ENCODE peak calls at places on chromosomes 7 and 10, in ten cellular contexts. One of them, this sample, is unnamed.

GRCh38 chr7:53697913-53698312 is 662.5 kb downstream of the POM121L12 start:
- DNase-seq in astrocyte of the spinal cord: no peak
- DNase-seq in activated CD4-positive, CD25-positive, alpha-beta regulatory T cell: no peak
- DNase-seq in H54: no peak
- DNase-seq in Daoy: no peak
- DNase-seq in stimulated activated CD4-positive, alpha-beta T cell treated with anti-CD3 and anti-CD28 coated beads, Interleukin-1b, Interleukin-23, amount 100 ng/mL, for 24 hours: no peak
- DNase-seq in fibroblast of mammary gland: no peak
- DNase-seq in neuronal stem cell: no peak
- DNase-seq in SK-N-DZ: peak; percentile 23
- DNase-seq in stimulated activated CD8-positive, alpha-beta memory T cell treated with anti-CD3 and anti-CD28 coated beads, Interleukin-2, amount 100 ng/mL, for 1 hour: no peak
- DNase-seq in this sample: no peak

GRCh38 chr7:21869785-21870402 is 75.8 kb downstream of the CDCA7L start:
- DNase-seq in astrocyte of the spinal cord: peak; percentile 35
- DNase-seq in activated CD4-positive, CD25-positive, alpha-beta regulatory T cell: no peak
- DNase-seq in H54: no peak
- DNase-seq in Daoy: peak; percentile 23
- DNase-seq in stimulated activated CD4-positive, alpha-beta T cell treated with anti-CD3 and anti-CD28 coated beads, Interleukin-1b, Interleukin-23, amount 100 ng/mL, for 24 hours: no peak
- DNase-seq in fibroblast of mammary gland: no peak
- DNase-seq in neuronal stem cell: no peak
- DNase-seq in SK-N-DZ: no peak
- DNase-seq in stimulated activated CD8-positive, alpha-beta memory T cell treated with anti-CD3 and anti-CD28 coated beads, Interleukin-2, amount 100 ng/mL, for 1 hour: no peak
- DNase-seq in this sample: no peak

GRCh38 chr10:103397191-103397825 is 882 bp downstream of the PDCD11 start:
- DNase-seq in astrocyte of the spinal cord: no peak
- DNase-seq in activated CD4-positive, CD25-positive, alpha-beta regulatory T cell: no peak
- DNase-seq in H54: no peak
- DNase-seq in Daoy: no peak
- DNase-seq in stimulated activated CD4-positive, alpha-beta T cell treated with anti-CD3 and anti-CD28 coated beads, Interleukin-1b, Interleukin-23, amount 100 ng/mL, for 24 hours: no peak
- DNase-seq in fibroblast of mammary gland: peak; percentile 8
- DNase-seq in neuronal stem cell: no peak
- DNase-seq in SK-N-DZ: no peak
- DNase-seq in stimulated activated CD8-positive, alpha-beta memory T cell treated with anti-CD3 and anti-CD28 coated beads, Interleukin-2, amount 100 ng/mL, for 1 hour: no peak
- DNase-seq in this sample: no peak

GRCh38 chr10:51156913-51157312 is 82.6 kb downstream of the PRKG1 start:
- DNase-seq in astrocyte of the spinal cord: peak; percentile 51
- DNase-seq in activated CD4-positive, CD25-positive, alpha-beta regulatory T cell: no peak
- DNase-seq in H54: no peak
- DNase-seq in Daoy: peak; percentile 41
- DNase-seq in stimulated activated CD4-positive, alpha-beta T cell treated with anti-CD3 and anti-CD28 coated beads, Interleukin-1b, Interleukin-23, amount 100 ng/mL, for 24 hours: no peak
- DNase-seq in fibroblast of mammary gland: peak; percentile 56
- DNase-seq in neuronal stem cell: no peak
- DNase-seq in SK-N-DZ: no peak
- DNase-seq in stimulated activated CD8-positive, alpha-beta memory T cell treated with anti-CD3 and anti-CD28 coated beads, Interleukin-2, amount 100 ng/mL, for 1 hour: no peak
- DNase-seq in this sample: no peak

GRCh38 chr7:8597565-8597964 is 164.2 kb downstream of the NXPH1 start:
- DNase-seq in astrocyte of the spinal cord: no peak
- DNase-seq in activated CD4-positive, CD25-positive, alpha-beta regulatory T cell: no peak
- DNase-seq in H54: no peak
- DNase-seq in Daoy: no peak
- DNase-seq in stimulated activated CD4-positive, alpha-beta T cell treated with anti-CD3 and anti-CD28 coated beads, Interleukin-1b, Interleukin-23, amount 100 ng/mL, for 24 hours: no peak
- DNase-seq in fibroblast of mammary gland: no peak
- DNase-seq in neuronal stem cell: no peak
- DNase-seq in SK-N-DZ: no peak
- DNase-seq in stimulated activated CD8-positive, alpha-beta memory T cell treated with anti-CD3 and anti-CD28 coated beads, Interleukin-2, amount 100 ng/mL, for 1 hour: no peak
- DNase-seq in this sample: no peak

GRCh38 chr7:69060516-69060915 is 537.8 kb upstream of the AUTS2 start:
- DNase-seq in astrocyte of the spinal cord: no peak
- DNase-seq in activated CD4-positive, CD25-positive, alpha-beta regulatory T cell: no peak
- DNase-seq in H54: no peak
- DNase-seq in Daoy: no peak
- DNase-seq in stimulated activated CD4-positive, alpha-beta T cell treated with anti-CD3 and anti-CD28 coated beads, Interleukin-1b, Interleukin-23, amount 100 ng/mL, for 24 hours: no peak
- DNase-seq in fibroblast of mammary gland: no peak
- DNase-seq in neuronal stem cell: no peak
- DNase-seq in SK-N-DZ: no peak
- DNase-seq in stimulated activated CD8-positive, alpha-beta memory T cell treated with anti-CD3 and anti-CD28 coated beads, Interleukin-2, amount 100 ng/mL, for 1 hour: no peak
- DNase-seq in this sample: no peak

GRCh38 chr10:30007406-30007805 is 52.0 kb downstream of the JCAD start:
- DNase-seq in astrocyte of the spinal cord: no peak
- DNase-seq in activated CD4-positive, CD25-positive, alpha-beta regulatory T cell: no peak
- DNase-seq in H54: no peak
- DNase-seq in Daoy: no peak
- DNase-seq in stimulated activated CD4-positive, alpha-beta T cell treated with anti-CD3 and anti-CD28 coated beads, Interleukin-1b, Interleukin-23, amount 100 ng/mL, for 24 hours: no peak
- DNase-seq in fibroblast of mammary gland: no peak
- DNase-seq in neuronal stem cell: no peak
- DNase-seq in SK-N-DZ: no peak
- DNase-seq in stimulated activated CD8-positive, alpha-beta memory T cell treated with anti-CD3 and anti-CD28 coated beads, Interleukin-2, amount 100 ng/mL, for 1 hour: no peak
- DNase-seq in this sample: no peak

GRCh38 chr7:2554654-2555053 is 670 bp downstream of the BRAT1 start:
- DNase-seq in astrocyte of the spinal cord: no peak
- DNase-seq in activated CD4-positive, CD25-positive, alpha-beta regulatory T cell: no peak
- DNase-seq in H54: no peak
- DNase-seq in Daoy: no peak
- DNase-seq in stimulated activated CD4-positive, alpha-beta T cell treated with anti-CD3 and anti-CD28 coated beads, Interleukin-1b, Interleukin-23, amount 100 ng/mL, for 24 hours: no peak
- DNase-seq in fibroblast of mammary gland: no peak
- DNase-seq in neuronal stem cell: no peak
- DNase-seq in SK-N-DZ: peak; percentile 21
- DNase-seq in stimulated activated CD8-positive, alpha-beta memory T cell treated with anti-CD3 and anti-CD28 coated beads, Interleukin-2, amount 100 ng/mL, for 1 hour: no peak
- DNase-seq in this sample: no peak

GRCh38 chr7:36037121-36037662 is 115.9 kb upstream of the EEPD1 start:
- DNase-seq in astrocyte of the spinal cord: peak; percentile 82
- DNase-seq in activated CD4-positive, CD25-positive, alpha-beta regulatory T cell: no peak
- DNase-seq in H54: no peak
- DNase-seq in Daoy: peak; percentile 87
- DNase-seq in stimulated activated CD4-positive, alpha-beta T cell treated with anti-CD3 and anti-CD28 coated beads, Interleukin-1b, Interleukin-23, amount 100 ng/mL, for 24 hours: no peak
- DNase-seq in fibroblast of mammary gland: peak; percentile 76
- DNase-seq in neuronal stem cell: no peak
- DNase-seq in SK-N-DZ: peak; percentile 79
- DNase-seq in stimulated activated CD8-positive, alpha-beta memory T cell treated with anti-CD3 and anti-CD28 coated beads, Interleukin-2, amount 100 ng/mL, for 1 hour: no peak
- DNase-seq in this sample: peak; percentile 46

GRCh38 chr7:6271694-6272371 is 591 bp downstream of the CYTH3 start:
- DNase-seq in astrocyte of the spinal cord: no peak
- DNase-seq in activated CD4-positive, CD25-positive, alpha-beta regulatory T cell: no peak
- DNase-seq in H54: no peak
- DNase-seq in Daoy: peak; percentile 39
- DNase-seq in stimulated activated CD4-positive, alpha-beta T cell treated with anti-CD3 and anti-CD28 coated beads, Interleukin-1b, Interleukin-23, amount 100 ng/mL, for 24 hours: no peak
- DNase-seq in fibroblast of mammary gland: no peak
- DNase-seq in neuronal stem cell: no peak
- DNase-seq in SK-N-DZ: no peak
- DNase-seq in stimulated activated CD8-positive, alpha-beta memory T cell treated with anti-CD3 and anti-CD28 coated beads, Interleukin-2, amount 100 ng/mL, for 1 hour: no peak
- DNase-seq in this sample: no peak

GRCh38 chr7:154857728-154858681 is 144.9 kb downstream of the PAXIP1 start:
- DNase-seq in astrocyte of the spinal cord: no peak
- DNase-seq in activated CD4-positive, CD25-positive, alpha-beta regulatory T cell: no peak
- DNase-seq in H54: no peak
- DNase-seq in Daoy: peak; percentile 60
- DNase-seq in stimulated activated CD4-positive, alpha-beta T cell treated with anti-CD3 and anti-CD28 coated beads, Interleukin-1b, Interleukin-23, amount 100 ng/mL, for 24 hours: no peak
- DNase-seq in fibroblast of mammary gland: no peak
- DNase-seq in neuronal stem cell: no peak
- DNase-seq in SK-N-DZ: no peak
- DNase-seq in stimulated activated CD8-positive, alpha-beta memory T cell treated with anti-CD3 and anti-CD28 coated beads, Interleukin-2, amount 100 ng/mL, for 1 hour: no peak
- DNase-seq in this sample: no peak

GRCh38 chr7:134254311-134254710 is 62.4 kb downstream of the SLC35B4 start:
- DNase-seq in astrocyte of the spinal cord: peak; percentile 2
- DNase-seq in activated CD4-positive, CD25-positive, alpha-beta regulatory T cell: no peak
- DNase-seq in H54: no peak
- DNase-seq in Daoy: peak; percentile 38
- DNase-seq in stimulated activated CD4-positive, alpha-beta T cell treated with anti-CD3 and anti-CD28 coated beads, Interleukin-1b, Interleukin-23, amount 100 ng/mL, for 24 hours: no peak
- DNase-seq in fibroblast of mammary gland: peak; percentile 47
- DNase-seq in neuronal stem cell: no peak
- DNase-seq in SK-N-DZ: no peak
- DNase-seq in stimulated activated CD8-positive, alpha-beta memory T cell treated with anti-CD3 and anti-CD28 coated beads, Interleukin-2, amount 100 ng/mL, for 1 hour: no peak
- DNase-seq in this sample: no peak

GRCh38 chr7:47586925-47587324 is 5.0 kb upstream of the TNS3 start:
- DNase-seq in astrocyte of the spinal cord: no peak
- DNase-seq in activated CD4-positive, CD25-positive, alpha-beta regulatory T cell: no peak
- DNase-seq in H54: no peak
- DNase-seq in Daoy: no peak
- DNase-seq in stimulated activated CD4-positive, alpha-beta T cell treated with anti-CD3 and anti-CD28 coated beads, Interleukin-1b, Interleukin-23, amount 100 ng/mL, for 24 hours: no peak
- DNase-seq in fibroblast of mammary gland: no peak
- DNase-seq in neuronal stem cell: no peak
- DNase-seq in SK-N-DZ: peak; percentile 41
- DNase-seq in stimulated activated CD8-positive, alpha-beta memory T cell treated with anti-CD3 and anti-CD28 coated beads, Interleukin-2, amount 100 ng/mL, for 1 hour: no peak
- DNase-seq in this sample: no peak

GRCh38 chr7:95509199-95509598 is 23.5 kb downstream of the ASB4 start:
- DNase-seq in astrocyte of the spinal cord: peak; percentile 84
- DNase-seq in activated CD4-positive, CD25-positive, alpha-beta regulatory T cell: no peak
- DNase-seq in H54: no peak
- DNase-seq in Daoy: peak; percentile 84
- DNase-seq in stimulated activated CD4-positive, alpha-beta T cell treated with anti-CD3 and anti-CD28 coated beads, Interleukin-1b, Interleukin-23, amount 100 ng/mL, for 24 hours: no peak
- DNase-seq in fibroblast of mammary gland: peak; percentile 33
- DNase-seq in neuronal stem cell: peak; percentile 87
- DNase-seq in SK-N-DZ: peak; percentile 55
- DNase-seq in stimulated activated CD8-positive, alpha-beta memory T cell treated with anti-CD3 and anti-CD28 coated beads, Interleukin-2, amount 100 ng/mL, for 1 hour: no peak
- DNase-seq in this sample: no peak

GRCh38 chr7:7944619-7945282 is 23.8 kb upstream of the GLCCI1 start:
- DNase-seq in astrocyte of the spinal cord: no peak
- DNase-seq in activated CD4-positive, CD25-positive, alpha-beta regulatory T cell: no peak
- DNase-seq in H54: no peak
- DNase-seq in Daoy: no peak
- DNase-seq in stimulated activated CD4-positive, alpha-beta T cell treated with anti-CD3 and anti-CD28 coated beads, Interleukin-1b, Interleukin-23, amount 100 ng/mL, for 24 hours: peak; percentile 27
- DNase-seq in fibroblast of mammary gland: no peak
- DNase-seq in neuronal stem cell: no peak
- DNase-seq in SK-N-DZ: no peak
- DNase-seq in stimulated activated CD8-positive, alpha-beta memory T cell treated with anti-CD3 and anti-CD28 coated beads, Interleukin-2, amount 100 ng/mL, for 1 hour: peak; percentile 1
- DNase-seq in this sample: no peak

GRCh38 chr7:116258734-116259133 is 48.4 kb downstream of the TES start:
- DNase-seq in astrocyte of the spinal cord: peak; percentile 80
- DNase-seq in activated CD4-positive, CD25-positive, alpha-beta regulatory T cell: no peak
- DNase-seq in H54: no peak
- DNase-seq in Daoy: peak; percentile 75
- DNase-seq in stimulated activated CD4-positive, alpha-beta T cell treated with anti-CD3 and anti-CD28 coated beads, Interleukin-1b, Interleukin-23, amount 100 ng/mL, for 24 hours: no peak
- DNase-seq in fibroblast of mammary gland: peak; percentile 77
- DNase-seq in neuronal stem cell: peak; percentile 30
- DNase-seq in SK-N-DZ: peak; percentile 16
- DNase-seq in stimulated activated CD8-positive, alpha-beta memory T cell treated with anti-CD3 and anti-CD28 coated beads, Interleukin-2, amount 100 ng/mL, for 1 hour: no peak
- DNase-seq in this sample: no peak

GRCh38 chr10:126373982-126374381 is 14.3 kb downstream of the ADAM12 start:
- DNase-seq in astrocyte of the spinal cord: peak; percentile 78
- DNase-seq in activated CD4-positive, CD25-positive, alpha-beta regulatory T cell: no peak
- DNase-seq in H54: no peak
- DNase-seq in Daoy: peak; percentile 45
- DNase-seq in stimulated activated CD4-positive, alpha-beta T cell treated with anti-CD3 and anti-CD28 coated beads, Interleukin-1b, Interleukin-23, amount 100 ng/mL, for 24 hours: no peak
- DNase-seq in fibroblast of mammary gland: peak; percentile 63
- DNase-seq in neuronal stem cell: no peak
- DNase-seq in SK-N-DZ: no peak
- DNase-seq in stimulated activated CD8-positive, alpha-beta memory T cell treated with anti-CD3 and anti-CD28 coated beads, Interleukin-2, amount 100 ng/mL, for 1 hour: no peak
- DNase-seq in this sample: no peak

GRCh38 chr7:100745184-100745583 is 11.8 kb downstream of the ZAN start:
- DNase-seq in astrocyte of the spinal cord: peak; percentile 51
- DNase-seq in activated CD4-positive, CD25-positive, alpha-beta regulatory T cell: no peak
- DNase-seq in H54: no peak
- DNase-seq in Daoy: no peak
- DNase-seq in stimulated activated CD4-positive, alpha-beta T cell treated with anti-CD3 and anti-CD28 coated beads, Interleukin-1b, Interleukin-23, amount 100 ng/mL, for 24 hours: no peak
- DNase-seq in fibroblast of mammary gland: peak; percentile 64
- DNase-seq in neuronal stem cell: no peak
- DNase-seq in SK-N-DZ: peak; percentile 35
- DNase-seq in stimulated activated CD8-positive, alpha-beta memory T cell treated with anti-CD3 and anti-CD28 coated beads, Interleukin-2, amount 100 ng/mL, for 1 hour: no peak
- DNase-seq in this sample: no peak

GRCh38 chr10:24008164-24009066 is 200.5 kb upstream of the KIAA1217 start:
- DNase-seq in astrocyte of the spinal cord: peak; percentile 87
- DNase-seq in activated CD4-positive, CD25-positive, alpha-beta regulatory T cell: no peak
- DNase-seq in H54: no peak
- DNase-seq in Daoy: peak; percentile 64
- DNase-seq in stimulated activated CD4-positive, alpha-beta T cell treated with anti-CD3 and anti-CD28 coated beads, Interleukin-1b, Interleukin-23, amount 100 ng/mL, for 24 hours: no peak
- DNase-seq in fibroblast of mammary gland: peak; percentile 71
- DNase-seq in neuronal stem cell: peak; percentile 15
- DNase-seq in SK-N-DZ: no peak
- DNase-seq in stimulated activated CD8-positive, alpha-beta memory T cell treated with anti-CD3 and anti-CD28 coated beads, Interleukin-2, amount 100 ng/mL, for 1 hour: no peak
- DNase-seq in this sample: no peak

GRCh38 chr10:98326621-98327027 is 58.6 kb upstream of the LOXL4 start:
- DNase-seq in astrocyte of the spinal cord: no peak
- DNase-seq in activated CD4-positive, CD25-positive, alpha-beta regulatory T cell: no peak
- DNase-seq in H54: no peak
- DNase-seq in Daoy: no peak
- DNase-seq in stimulated activated CD4-positive, alpha-beta T cell treated with anti-CD3 and anti-CD28 coated beads, Interleukin-1b, Interleukin-23, amount 100 ng/mL, for 24 hours: no peak
- DNase-seq in fibroblast of mammary gland: no peak
- DNase-seq in neuronal stem cell: no peak
- DNase-seq in SK-N-DZ: no peak
- DNase-seq in stimulated activated CD8-positive, alpha-beta memory T cell treated with anti-CD3 and anti-CD28 coated beads, Interleukin-2, amount 100 ng/mL, for 1 hour: no peak
- DNase-seq in this sample: no peak

GRCh38 chr10:73876971-73877370 is 2.6 kb upstream of the CAMK2G start:
- DNase-seq in astrocyte of the spinal cord: no peak
- DNase-seq in activated CD4-positive, CD25-positive, alpha-beta regulatory T cell: no peak
- DNase-seq in H54: no peak
- DNase-seq in Daoy: no peak
- DNase-seq in stimulated activated CD4-positive, alpha-beta T cell treated with anti-CD3 and anti-CD28 coated beads, Interleukin-1b, Interleukin-23, amount 100 ng/mL, for 24 hours: no peak
- DNase-seq in fibroblast of mammary gland: peak; percentile 55
- DNase-seq in neuronal stem cell: no peak
- DNase-seq in SK-N-DZ: no peak
- DNase-seq in stimulated activated CD8-positive, alpha-beta memory T cell treated with anti-CD3 and anti-CD28 coated beads, Interleukin-2, amount 100 ng/mL, for 1 hour: no peak
- DNase-seq in this sample: no peak

GRCh38 chr7:516216-516605 is 3.4 kb downstream of the PDGFA start:
- DNase-seq in astrocyte of the spinal cord: peak; percentile 13
- DNase-seq in activated CD4-positive, CD25-positive, alpha-beta regulatory T cell: no peak
- DNase-seq in H54: no peak
- DNase-seq in Daoy: no peak
- DNase-seq in stimulated activated CD4-positive, alpha-beta T cell treated with anti-CD3 and anti-CD28 coated beads, Interleukin-1b, Interleukin-23, amount 100 ng/mL, for 24 hours: no peak
- DNase-seq in fibroblast of mammary gland: peak; percentile 16
- DNase-seq in neuronal stem cell: no peak
- DNase-seq in SK-N-DZ: no peak
- DNase-seq in stimulated activated CD8-positive, alpha-beta memory T cell treated with anti-CD3 and anti-CD28 coated beads, Interleukin-2, amount 100 ng/mL, for 1 hour: no peak
- DNase-seq in this sample: no peak

GRCh38 chr7:151083071-151083823 is at the start of gene TMUB1:
- DNase-seq in astrocyte of the spinal cord: peak; percentile 47
- DNase-seq in activated CD4-positive, CD25-positive, alpha-beta regulatory T cell: peak; percentile 73
- DNase-seq in H54: peak; percentile 76
- DNase-seq in Daoy: peak; percentile 83
- DNase-seq in stimulated activated CD4-positive, alpha-beta T cell treated with anti-CD3 and anti-CD28 coated beads, Interleukin-1b, Interleukin-23, amount 100 ng/mL, for 24 hours: peak; percentile 82
- DNase-seq in fibroblast of mammary gland: peak; percentile 43
- DNase-seq in neuronal stem cell: no peak
- DNase-seq in SK-N-DZ: peak; percentile 74
- DNase-seq in stimulated activated CD8-positive, alpha-beta memory T cell treated with anti-CD3 and anti-CD28 coated beads, Interleukin-2, amount 100 ng/mL, for 1 hour: peak; percentile 64
- DNase-seq in this sample: no peak

GRCh38 chr7:64463636-64464375 is 99.1 kb downstream of the ZNF680 start:
- DNase-seq in astrocyte of the spinal cord: peak; percentile 47
- DNase-seq in activated CD4-positive, CD25-positive, alpha-beta regulatory T cell: no peak
- DNase-seq in H54: no peak
- DNase-seq in Daoy: peak; percentile 79
- DNase-seq in stimulated activated CD4-positive, alpha-beta T cell treated with anti-CD3 and anti-CD28 coated beads, Interleukin-1b, Interleukin-23, amount 100 ng/mL, for 24 hours: no peak
- DNase-seq in fibroblast of mammary gland: peak; percentile 70
- DNase-seq in neuronal stem cell: no peak
- DNase-seq in SK-N-DZ: peak; percentile 11
- DNase-seq in stimulated activated CD8-positive, alpha-beta memory T cell treated with anti-CD3 and anti-CD28 coated beads, Interleukin-2, amount 100 ng/mL, for 1 hour: no peak
- DNase-seq in this sample: peak; percentile 38

GRCh38 chr7:106514887-106515286 is 146.1 kb downstream of the CCDC71L start:
- DNase-seq in astrocyte of the spinal cord: no peak
- DNase-seq in activated CD4-positive, CD25-positive, alpha-beta regulatory T cell: no peak
- DNase-seq in H54: no peak
- DNase-seq in Daoy: no peak
- DNase-seq in stimulated activated CD4-positive, alpha-beta T cell treated with anti-CD3 and anti-CD28 coated beads, Interleukin-1b, Interleukin-23, amount 100 ng/mL, for 24 hours: no peak
- DNase-seq in fibroblast of mammary gland: peak; percentile 63
- DNase-seq in neuronal stem cell: no peak
- DNase-seq in SK-N-DZ: no peak
- DNase-seq in stimulated activated CD8-positive, alpha-beta memory T cell treated with anti-CD3 and anti-CD28 coated beads, Interleukin-2, amount 100 ng/mL, for 1 hour: no peak
- DNase-seq in this sample: no peak

GRCh38 chr10:79264942-79265341 is 82.3 kb upstream of the PPIF start:
- DNase-seq in astrocyte of the spinal cord: no peak
- DNase-seq in activated CD4-positive, CD25-positive, alpha-beta regulatory T cell: no peak
- DNase-seq in H54: no peak
- DNase-seq in Daoy: no peak
- DNase-seq in stimulated activated CD4-positive, alpha-beta T cell treated with anti-CD3 and anti-CD28 coated beads, Interleukin-1b, Interleukin-23, amount 100 ng/mL, for 24 hours: no peak
- DNase-seq in fibroblast of mammary gland: peak; percentile 26
- DNase-seq in neuronal stem cell: no peak
- DNase-seq in SK-N-DZ: no peak
- DNase-seq in stimulated activated CD8-positive, alpha-beta memory T cell treated with anti-CD3 and anti-CD28 coated beads, Interleukin-2, amount 100 ng/mL, for 1 hour: no peak
- DNase-seq in this sample: no peak

GRCh38 chr7:108000875-108001758 is 1.8 kb downstream of the LAMB1 start:
- DNase-seq in astrocyte of the spinal cord: peak; percentile 55
- DNase-seq in activated CD4-positive, CD25-positive, alpha-beta regulatory T cell: no peak
- DNase-seq in H54: no peak
- DNase-seq in Daoy: peak; percentile 89
- DNase-seq in stimulated activated CD4-positive, alpha-beta T cell treated with anti-CD3 and anti-CD28 coated beads, Interleukin-1b, Interleukin-23, amount 100 ng/mL, for 24 hours: no peak
- DNase-seq in fibroblast of mammary gland: peak; percentile 55
- DNase-seq in neuronal stem cell: peak; percentile 41
- DNase-seq in SK-N-DZ: peak; percentile 30
- DNase-seq in stimulated activated CD8-positive, alpha-beta memory T cell treated with anti-CD3 and anti-CD28 coated beads, Interleukin-2, amount 100 ng/mL, for 1 hour: no peak
- DNase-seq in this sample: no peak

This sample was measured in thoracic aorta.